ENCODE peak calls at places on chromosomes 11 and 22, in nine cellular contexts. D is naive thymus-derived CD8-positive, alpha-beta T cell; Z is NCI-H1092; E is central memory CD8-positive, alpha-beta T cell; F is stimulated activated naive CD8-positive, alpha-beta T cell treated with anti-CD3 and anti-CD28 coated beads, Interleukin-15, Interleukin-2, amounts not matched to agents 100 U/mL and 50 U/mL, for 24 hours; L is A673; M is NCI-H2171 treated with DMSO at 0.1 percent for 48 hours; W is SK-N-DZ; C is HCT116. B is an unnamed sample.

GRCh38 chr11:8722156-8722555 is 39.6 kb downstream of the RPL27A start:
- DNase-seq in F (no peak), D (no peak), E (no peak), W (no peak), M (no peak), Z (no peak), L (no peak), C (no peak), B (no peak)

GRCh38 chr11:11537871-11538270 is 83.9 kb downstream of the GALNT18 start:
- DNase-seq in W (no peak), E (no peak), F (no peak), D (no peak), C (no peak), L (no peak), Z (no peak), M (no peak), B (no peak)

GRCh38 chr11:35116245-35116644 is 22.7 kb upstream of the CD44 start:
- DNase-seq in F (no peak), C (no peak), L (no peak), Z (no peak), E (no peak), M (no peak), D (no peak), W (no peak), B (no peak)

GRCh38 chr11:61145228-61146005 is 15.8 kb downstream of the VPS37C start:
- DNase-seq in F (no peak), L (no peak), D (no peak), Z (no peak), E (no peak), W (no peak), M (no peak), C (no peak), B (no peak)

GRCh38 chr22:45163074-45163416 is 680 bp upstream of the NUP50 start:
- DNase-seq in E (no peak), M (peak), D (no peak), L (peak), Z (no peak), C (no peak), F (no peak), W (peak), B (no peak)

GRCh38 chr22:38176170-38176741 is 5.4 kb downstream of the PLA2G6 start:
- DNase-seq in L (no peak), D (no peak), W (no peak), F (peak), E (peak), M (no peak), Z (no peak), C (no peak), B (no peak)

GRCh38 chr11:32172771-32173170 is 81.9 kb downstream of the RCN1 start:
- DNase-seq in F (no peak), M (no peak), L (no peak), C (no peak), D (no peak), W (no peak), E (no peak), Z (no peak), B (peak)

GRCh38 chr11:120566176-120566575 is 54.6 kb downstream of the GRIK4 start:
- DNase-seq in Z (no peak), M (no peak), W (no peak), F (no peak), D (no peak), L (no peak), E (no peak), C (peak), B (no peak)

GRCh38 chr11:65316979-65317786 is 2.5 kb downstream of the CDC42EP2 start:
- DNase-seq in D (no peak), L (peak), F (no peak), E (no peak), Z (no peak), W (no peak), C (peak), M (no peak), B (no peak)

GRCh38 chr11:123454796-123455195 is 24.7 kb downstream of the GRAMD1B start:
- DNase-seq in M (no peak), Z (no peak), E (no peak), D (no peak), C (no peak), L (no peak), F (no peak), W (no peak), B (no peak)

GRCh38 chr22:41681616-41682015 is 7.1 kb downstream of the SNU13 start:
- DNase-seq in M (no peak), E (no peak), L (no peak), C (no peak), W (no peak), F (no peak), D (peak), Z (peak), B (no peak)

GRCh38 chr11:44716256-44716655 is 10.5 kb upstream of the TSPAN18 start:
- DNase-seq in F (no peak), E (no peak), C (no peak), M (no peak), W (no peak), Z (no peak), D (no peak), L (no peak), B (no peak)

GRCh38 chr11:35619030-35619753 is 932 bp downstream of the FJX1 start:
- DNase-seq in L (peak), E (no peak), Z (no peak), M (peak), W (peak), D (no peak), F (peak), C (no peak), B (no peak)

GRCh38 chr11:35791088-35791958 is 128.7 kb downstream of the TRIM44 start:
- DNase-seq in E (no peak), C (no peak), L (no peak), D (no peak), M (peak), F (no peak), W (peak), Z (no peak), B (peak)

GRCh38 chr11:2746401-2747230 is 46.8 kb upstream of the KCNQ1OT1 start:
- DNase-seq in M (no peak), C (no peak), F (no peak), W (no peak), L (peak), D (no peak), Z (no peak), E (no peak), B (no peak)

GRCh38 chr22:23532756-23533155 is 47.3 kb downstream of the IGLL1 start:
- DNase-seq in W (no peak), C (no peak), D (no peak), E (no peak), Z (no peak), M (no peak), L (no peak), F (no peak), B (no peak)

GRCh38 chr11:102911758-102912481 is 37.1 kb upstream of the MMP12 start:
- DNase-seq in D (no peak), E (no peak), F (no peak), W (no peak), Z (no peak), C (no peak), L (no peak), M (no peak), B (no peak)

GRCh38 chr11:102546427-102546826 is 15.9 kb upstream of the MMP7 start:
- DNase-seq in Z (no peak), F (no peak), L (no peak), C (no peak), M (no peak), D (no peak), W (no peak), E (no peak), B (no peak)